ENCODE peak calls at places on chromosomes 1 and 21, in four cellular contexts. Q is body of pancreas, J is breast epithelium, W is tibial nerve. Y is an unnamed sample.

GRCh38 chr1:2415801-2416208 is 3.4 kb upstream of the PEX10 start:
- DNase-seq in Q (no peak), J (no peak), W (no peak), Y (no peak)

GRCh38 chr1:168637350-168637991 is 61.1 kb downstream of the XCL1 start:
- DNase-seq in Q (no peak), J (no peak), W (no peak), Y (no peak)

GRCh38 chr1:221087919-221088318 is 208.7 kb downstream of the HLX start:
- DNase-seq in Q (no peak), J (no peak), W (no peak), Y (no peak)

GRCh38 chr1:65002508-65003315 is 36.4 kb upstream of the JAK1 start:
- DNase-seq in Q (peak; percentile 86), J (peak; percentile 84), W (peak; percentile 93), Y (peak; percentile 87)

GRCh38 chr1:15732686-15733081 is 3.4 kb upstream of the SLC25A34 start:
- DNase-seq in Q (no peak), J (no peak), W (no peak), Y (no peak)

GRCh38 chr1:11062965-11063401 is 3.2 kb upstream of the SRM start:
- DNase-seq in Q (peak; percentile 4), J (no peak), W (no peak), Y (no peak)

GRCh38 chr1:111366256-111366655 is 61.3 kb downstream of the OVGP1 start:
- DNase-seq in Q (no peak), J (no peak), W (no peak), Y (no peak)

GRCh38 chr1:55055951-55056631 is 16.7 kb downstream of the PCSK9 start:
- DNase-seq in Q (no peak), J (peak; percentile 45), W (no peak), Y (peak; percentile 36)

GRCh38 chr1:78168306-78168705 is 122.5 kb downstream of the GIPC2 start:
- DNase-seq in Q (no peak), J (no peak), W (no peak), Y (no peak)

GRCh38 chr1:81617308-81618027 is 183.3 kb upstream of the ADGRL2 start:
- DNase-seq in Q (no peak), J (no peak), W (peak; percentile 5), Y (no peak)

GRCh38 chr1:16101618-16102017 is 28.2 kb upstream of the FAM131C start:
- DNase-seq in Q (no peak), J (no peak), W (no peak), Y (no peak)

GRCh38 chr1:179831225-179831624 is 46.4 kb downstream of the TOR1AIP2 start:
- DNase-seq in Q (no peak), J (no peak), W (no peak), Y (no peak)

GRCh38 chr1:70140343-70140742 is 65.0 kb downstream of the LRRC40 start:
- DNase-seq in Q (no peak), J (no peak), W (peak; percentile 11), Y (no peak)

GRCh38 chr1:198669023-198669698 is 30.3 kb downstream of the PTPRC start:
- DNase-seq in Q (no peak), J (no peak), W (no peak), Y (no peak)

GRCh38 chr1:218742478-218743260 is 397.5 kb downstream of the TGFB2 start:
- DNase-seq in Q (no peak), J (no peak), W (no peak), Y (no peak)

GRCh38 chr1:244099258-244099930 is 48.3 kb downstream of the ZBTB18 start:
- DNase-seq in Q (no peak), J (no peak), W (no peak), Y (no peak)

GRCh38 chr1:203547147-203547546 is 53.2 kb downstream of the OPTC start:
- DNase-seq in Q (no peak), J (no peak), W (no peak), Y (no peak)

GRCh38 chr1:154792899-154793298 is 77.2 kb downstream of the KCNN3 start:
- DNase-seq in Q (no peak), J (no peak), W (no peak), Y (no peak)

GRCh38 chr1:12031039-12031980 is 12.0 kb downstream of the MIIP start:
- DNase-seq in Q (peak; percentile 31), J (no peak), W (no peak), Y (peak; percentile 50)

GRCh38 chr1:110452330-110452729 is 1.4 kb downstream of the PROK1 start:
- DNase-seq in Q (no peak), J (no peak), W (no peak), Y (peak; percentile 56)

GRCh38 chr1:41365772-41366427 is 4.7 kb downstream of the FOXO6 start:
- DNase-seq in Q (peak; percentile 46), J (no peak), W (no peak), Y (no peak)

GRCh38 chr1:219917281-219917680 is 11.1 kb downstream of the SLC30A10 start:
- DNase-seq in Q (no peak), J (no peak), W (no peak), Y (no peak)

GRCh38 chr21:36747815-36748381 is 49.0 kb downstream of the SIM2 start:
- DNase-seq in Q (peak; percentile 78), J (no peak), W (no peak), Y (peak; percentile 63)

GRCh38 chr1:246482780-246483179 is 24.3 kb downstream of the SMYD3 start:
- DNase-seq in Q (no peak), J (no peak), W (no peak), Y (no peak)

GRCh38 chr1:156002182-156002911 is 18.4 kb downstream of the SSR2 start:
- DNase-seq in Q (no peak), J (no peak), W (no peak), Y (no peak)

GRCh38 chr1:156006666-156007376 is 13.9 kb downstream of the SSR2 start:
- DNase-seq in Q (no peak), J (no peak), W (no peak), Y (no peak)

GRCh38 chr1:156004843-156005593 is 15.7 kb downstream of the SSR2 start:
- DNase-seq in Q (no peak), J (no peak), W (no peak), Y (no peak)

GRCh38 chr1:156001021-156001681 is 19.6 kb downstream of the SSR2 start:
- DNase-seq in Q (no peak), J (peak; percentile 78), W (no peak), Y (no peak)

DNA sequence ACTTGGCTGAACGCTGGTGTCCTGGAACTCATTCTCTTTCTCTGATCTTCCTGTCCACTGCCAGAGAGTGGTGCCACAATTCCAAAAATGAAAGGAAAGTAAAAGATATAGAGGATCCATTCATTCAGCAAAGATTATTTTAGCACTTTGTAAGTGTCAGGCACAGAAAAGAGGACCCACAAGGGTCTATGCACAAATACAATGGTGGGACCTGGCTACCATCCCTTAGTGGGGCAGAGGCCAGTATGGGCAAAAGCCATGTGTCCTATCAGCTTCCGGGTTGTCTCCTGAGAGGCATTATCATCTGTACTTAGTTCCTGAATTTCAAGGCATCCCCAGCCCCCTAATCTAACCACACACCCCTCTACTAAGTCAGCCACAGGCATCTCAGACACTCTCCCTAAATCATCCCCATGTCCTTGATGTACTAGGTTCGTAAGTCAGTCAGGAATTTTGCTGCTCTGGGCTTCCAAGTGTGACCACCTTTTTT is 19.0 kb downstream of the SSR2 start:
- DNase-seq in Q (no peak), J (no peak), W (no peak), Y (no peak)
- TF ChIP-seq CTCF in Q (no peak), J (no peak), W (no peak), Y (peak; percentile 24)

DNA sequence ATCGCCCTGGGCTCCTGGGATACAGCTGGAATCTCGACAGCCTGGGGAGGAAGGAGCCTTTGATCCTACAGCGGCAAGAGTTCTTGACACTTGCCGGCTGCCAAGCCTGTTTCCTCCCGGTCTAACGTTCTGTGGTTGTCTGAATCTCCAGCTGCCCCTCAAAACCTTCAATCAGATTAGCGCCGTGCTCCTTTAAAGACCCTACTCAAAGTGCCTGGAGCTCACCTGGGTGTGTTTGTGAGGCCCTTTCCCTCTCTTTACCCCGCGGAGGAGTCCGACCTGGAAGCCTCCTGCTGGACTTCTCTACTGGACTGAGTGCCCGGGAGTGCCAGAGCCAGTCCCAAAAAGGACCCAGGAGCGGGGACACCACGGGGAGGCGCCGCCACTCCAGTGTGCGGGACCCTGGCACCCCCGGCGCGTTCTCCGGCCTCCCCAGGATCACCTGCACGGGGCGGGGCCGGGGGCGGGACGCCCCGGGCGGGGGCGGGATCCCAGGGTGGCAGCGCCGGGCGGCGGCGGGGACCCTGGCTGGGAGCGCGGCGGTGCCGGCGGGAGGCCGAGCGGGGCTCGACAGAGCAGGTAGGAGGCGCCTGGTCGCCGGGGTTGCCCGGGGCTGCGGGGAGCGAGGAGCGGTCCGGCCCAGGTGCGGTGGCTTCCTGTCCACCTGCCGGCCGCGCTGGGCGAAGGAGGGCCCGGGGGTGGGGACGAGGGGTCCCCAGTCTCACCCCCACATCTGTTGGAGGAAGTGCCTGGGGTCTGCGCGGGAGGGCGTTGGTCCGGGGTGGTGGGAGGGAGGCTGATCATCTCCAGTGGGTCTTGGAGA is at the start of gene NCMAP:
- DNase-seq in Q (peak; percentile 93), J (no peak), W (no peak), Y (peak; percentile 77)
- H3K4me3 ChIP-seq in Q (peak within 1 kb of the TSS; percentile 25), J (peak within 1 kb of the TSS; percentile 54), W (no peak within 1 kb of the TSS), Y (peak within 1 kb of the TSS; percentile 31)

DNA sequence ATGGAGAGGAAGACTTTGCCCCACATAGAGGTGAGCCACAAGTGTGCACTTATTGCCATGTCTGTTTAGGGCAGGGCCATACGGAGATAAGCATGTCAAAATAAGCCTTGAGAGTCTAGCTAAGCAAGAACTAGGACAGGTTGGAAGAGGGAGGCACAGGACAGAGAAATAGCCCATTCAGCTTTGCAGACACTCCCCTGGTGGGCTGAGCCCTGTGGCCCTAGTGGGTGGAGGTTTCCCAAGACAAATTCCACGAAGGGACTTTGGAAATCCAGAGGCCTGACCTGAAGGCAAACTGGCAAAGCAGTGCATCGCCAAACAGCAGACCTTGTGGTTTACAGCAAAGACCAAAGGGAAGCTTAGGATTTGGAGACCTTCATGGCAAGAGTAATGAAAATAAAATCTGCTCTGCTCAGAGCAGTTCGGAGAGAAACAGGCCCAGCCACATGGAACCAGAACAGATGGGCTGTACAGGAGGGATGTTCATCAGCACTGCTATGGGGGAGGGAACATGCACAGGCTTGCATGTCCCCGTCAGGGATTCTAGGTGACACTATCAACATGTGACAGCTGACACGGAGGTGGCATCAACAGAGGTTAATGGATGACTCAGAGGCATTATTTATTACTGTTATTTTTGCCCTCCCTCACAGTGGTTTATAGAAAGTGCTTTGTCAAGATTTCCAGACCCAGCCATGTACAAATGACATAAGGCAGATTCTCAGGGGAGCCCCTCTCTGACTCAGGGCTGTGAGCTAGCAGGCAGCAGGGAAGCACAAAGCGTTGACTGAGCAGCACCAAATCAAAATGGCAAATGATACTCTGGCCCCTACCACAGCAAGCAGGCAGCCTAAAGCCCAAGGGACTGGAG is 90.1 kb upstream of the IRF2BP2 start:
- DNase-seq in Q (no peak), J (peak; percentile 27), W (peak; percentile 52), Y (no peak)
- TF ChIP-seq POLR2A in Q (no peak), J (no peak), W (no peak), Y (no peak)

GRCh38 chr1:206698011-206698410 is 13.3 kb downstream of the MAPKAPK2 start:
- DNase-seq in Q (no peak), J (no peak), W (no peak), Y (no peak)
- TF ChIP-seq CTCF in Q (no peak), J (no peak), W (no peak), Y (no peak)

Y was measured in right lobe of liver.